ENCODE peak calls at places on chromosomes 13 and 19, in seven cellular contexts. One of them, this sample, is unnamed.
A peak's percentile ranks its signal among the peaks of the same experiment; 100 is the strongest.

GRCh38 chr19:926595-927043 is 784 bp downstream of the ARID3A start:
- DNase-seq in PC-3: peak; percentile 26
- DNase-seq in GM10248: peak; percentile 75
- DNase-seq in neural crest cell: no peak
- DNase-seq in uterus: no peak
- DNase-seq in CD4-positive, alpha-beta T cell: no peak
- DNase-seq in ovary: no peak
- DNase-seq in this sample: peak; percentile 71

GRCh38 chr19:2477141-2477710 is 1.3 kb downstream of the GADD45B start:
- DNase-seq in PC-3: peak; percentile 50
- DNase-seq in ovary: peak; percentile 52
- DNase-seq in CD4-positive, alpha-beta T cell: no peak
- DNase-seq in uterus: peak; percentile 39
- DNase-seq in GM10248: no peak
- DNase-seq in neural crest cell: no peak
- DNase-seq in this sample: no peak

GRCh38 chr19:30049226-30049625 is 107.2 kb downstream of the URI1 start:
- DNase-seq in uterus: no peak
- DNase-seq in ovary: no peak
- DNase-seq in PC-3: no peak
- DNase-seq in CD4-positive, alpha-beta T cell: no peak
- DNase-seq in GM10248: no peak
- DNase-seq in neural crest cell: no peak
- DNase-seq in this sample: no peak

GRCh38 chr13:56713656-56714055 is 427.1 kb upstream of the PRR20A start:
- DNase-seq in neural crest cell: no peak
- DNase-seq in GM10248: no peak
- DNase-seq in CD4-positive, alpha-beta T cell: no peak
- DNase-seq in ovary: no peak
- DNase-seq in PC-3: no peak
- DNase-seq in uterus: no peak
- DNase-seq in this sample: no peak

GRCh38 chr19:31350693-31351211 is 1.5 kb upstream of the TSHZ3 start:
- DNase-seq in GM10248: no peak
- DNase-seq in PC-3: peak; percentile 22
- DNase-seq in CD4-positive, alpha-beta T cell: no peak
- DNase-seq in neural crest cell: peak; percentile 41
- DNase-seq in ovary: peak; percentile 41
- DNase-seq in uterus: peak; percentile 48
- DNase-seq in this sample: no peak

GRCh38 chr13:23766199-23766771 is 122.9 kb downstream of the MIPEP start:
- DNase-seq in neural crest cell: no peak
- DNase-seq in uterus: no peak
- DNase-seq in CD4-positive, alpha-beta T cell: no peak
- DNase-seq in ovary: no peak
- DNase-seq in GM10248: no peak
- DNase-seq in PC-3: no peak
- DNase-seq in this sample: no peak

GRCh38 chr13:39765801-39766463 is 110.5 kb downstream of the COG6 start:
- DNase-seq in ovary: peak; percentile 47
- DNase-seq in GM10248: no peak
- DNase-seq in uterus: peak; percentile 51
- DNase-seq in neural crest cell: no peak
- DNase-seq in PC-3: peak; percentile 40
- DNase-seq in CD4-positive, alpha-beta T cell: no peak
- DNase-seq in this sample: peak; percentile 91

GRCh38 chr19:30635026-30635985 is 263.1 kb downstream of the ZNF536 start:
- DNase-seq in CD4-positive, alpha-beta T cell: no peak
- DNase-seq in ovary: no peak
- DNase-seq in GM10248: no peak
- DNase-seq in uterus: no peak
- DNase-seq in PC-3: no peak
- DNase-seq in neural crest cell: no peak
- DNase-seq in this sample: no peak

GRCh38 chr19:17718988-17719711 is at the start of gene MAP1S:
- DNase-seq in CD4-positive, alpha-beta T cell: peak; percentile 50
- DNase-seq in ovary: no peak
- DNase-seq in uterus: peak; percentile 34
- DNase-seq in neural crest cell: peak; percentile 82
- DNase-seq in PC-3: peak; percentile 47
- DNase-seq in GM10248: peak; percentile 92
- DNase-seq in this sample: peak; percentile 48

GRCh38 chr19:6616011-6616410 is 25.1 kb upstream of the CD70 start:
- DNase-seq in neural crest cell: no peak
- DNase-seq in GM10248: peak; percentile 44
- DNase-seq in CD4-positive, alpha-beta T cell: no peak
- DNase-seq in ovary: no peak
- DNase-seq in uterus: no peak
- DNase-seq in PC-3: peak; percentile 68
- DNase-seq in this sample: peak; percentile 77

GRCh38 chr19:46080561-46080960 is 39.8 kb upstream of the IGFL4 start:
- DNase-seq in PC-3: peak; percentile 50
- DNase-seq in neural crest cell: no peak
- DNase-seq in uterus: peak; percentile 80
- DNase-seq in GM10248: no peak
- DNase-seq in ovary: no peak
- DNase-seq in CD4-positive, alpha-beta T cell: no peak
- DNase-seq in this sample: peak; percentile 79

GRCh38 chr19:32750441-32751055 is 31.0 kb downstream of the TDRD12 start:
- DNase-seq in uterus: no peak
- DNase-seq in neural crest cell: no peak
- DNase-seq in PC-3: no peak
- DNase-seq in ovary: no peak
- DNase-seq in CD4-positive, alpha-beta T cell: no peak
- DNase-seq in GM10248: no peak
- DNase-seq in this sample: peak; percentile 5

GRCh38 chr19:17872251-17873001 is 681 bp downstream of the SLC5A5 start:
- DNase-seq in ovary: no peak
- DNase-seq in uterus: no peak
- DNase-seq in GM10248: no peak
- DNase-seq in neural crest cell: no peak
- DNase-seq in CD4-positive, alpha-beta T cell: no peak
- DNase-seq in PC-3: no peak
- DNase-seq in this sample: no peak

GRCh38 chr19:4373601-4374441 is 26.5 kb downstream of the SH3GL1 start:
- DNase-seq in CD4-positive, alpha-beta T cell: no peak
- DNase-seq in uterus: no peak
- DNase-seq in GM10248: no peak
- DNase-seq in ovary: peak; percentile 23
- DNase-seq in PC-3: no peak
- DNase-seq in neural crest cell: no peak
- DNase-seq in this sample: no peak

GRCh38 chr13:35475960-35476943 is at the start of gene MAB21L1:
- DNase-seq in GM10248: no peak
- DNase-seq in CD4-positive, alpha-beta T cell: no peak
- DNase-seq in neural crest cell: peak; percentile 34
- DNase-seq in uterus: no peak
- DNase-seq in ovary: no peak
- DNase-seq in PC-3: no peak
- DNase-seq in this sample: no peak

GRCh38 chr13:95492044-95492801 is 60.3 kb upstream of the CLDN10 start:
- DNase-seq in GM10248: no peak
- DNase-seq in PC-3: peak; percentile 32
- DNase-seq in neural crest cell: no peak
- DNase-seq in CD4-positive, alpha-beta T cell: no peak
- DNase-seq in uterus: no peak
- DNase-seq in ovary: no peak
- DNase-seq in this sample: peak; percentile 66

GRCh38 chr13:42996584-42996983 is 4.5 kb upstream of the EPSTI1 start:
- DNase-seq in CD4-positive, alpha-beta T cell: no peak
- DNase-seq in neural crest cell: no peak
- DNase-seq in ovary: no peak
- DNase-seq in PC-3: peak; percentile 87
- DNase-seq in GM10248: no peak
- DNase-seq in uterus: no peak
- DNase-seq in this sample: peak; percentile 91

GRCh38 chr13:26220575-26220974 is 1.5 kb downstream of the RNF6 start:
- DNase-seq in uterus: no peak
- DNase-seq in ovary: no peak
- DNase-seq in neural crest cell: no peak
- DNase-seq in PC-3: peak; percentile 49
- DNase-seq in GM10248: no peak
- DNase-seq in CD4-positive, alpha-beta T cell: no peak
- DNase-seq in this sample: peak; percentile 64

GRCh38 chr19:4652075-4652474 is 12.8 kb downstream of the TNFAIP8L1 start:
- DNase-seq in ovary: no peak
- DNase-seq in neural crest cell: no peak
- DNase-seq in CD4-positive, alpha-beta T cell: no peak
- DNase-seq in GM10248: no peak
- DNase-seq in uterus: no peak
- DNase-seq in PC-3: no peak
- DNase-seq in this sample: no peak

GRCh38 chr13:91659583-91660415 is 261.4 kb downstream of the GPC5 start:
- DNase-seq in CD4-positive, alpha-beta T cell: no peak
- DNase-seq in uterus: no peak
- DNase-seq in ovary: no peak
- DNase-seq in neural crest cell: no peak
- DNase-seq in GM10248: no peak
- DNase-seq in PC-3: no peak
- DNase-seq in this sample: no peak

GRCh38 chr19:19632661-19633060 is 4.6 kb upstream of the LPAR2 start:
- DNase-seq in ovary: no peak
- DNase-seq in uterus: no peak
- DNase-seq in GM10248: no peak
- DNase-seq in CD4-positive, alpha-beta T cell: no peak
- DNase-seq in PC-3: no peak
- DNase-seq in neural crest cell: no peak
- DNase-seq in this sample: no peak

GRCh38 chr19:43435775-43436174 is 21.1 kb downstream of the TEX101 start:
- DNase-seq in CD4-positive, alpha-beta T cell: no peak
- DNase-seq in neural crest cell: no peak
- DNase-seq in uterus: no peak
- DNase-seq in ovary: no peak
- DNase-seq in PC-3: no peak
- DNase-seq in GM10248: no peak
- DNase-seq in this sample: no peak
- TF ChIP-seq CTCF in CD4-positive, alpha-beta T cell: no peak
- TF ChIP-seq CTCF in neural crest cell: no peak
- TF ChIP-seq CTCF in uterus: no peak
- TF ChIP-seq CTCF in ovary: no peak
- TF ChIP-seq CTCF in PC-3: no peak
- TF ChIP-seq CTCF in GM10248: no peak
- TF ChIP-seq CTCF in this sample: no peak

DNA sequence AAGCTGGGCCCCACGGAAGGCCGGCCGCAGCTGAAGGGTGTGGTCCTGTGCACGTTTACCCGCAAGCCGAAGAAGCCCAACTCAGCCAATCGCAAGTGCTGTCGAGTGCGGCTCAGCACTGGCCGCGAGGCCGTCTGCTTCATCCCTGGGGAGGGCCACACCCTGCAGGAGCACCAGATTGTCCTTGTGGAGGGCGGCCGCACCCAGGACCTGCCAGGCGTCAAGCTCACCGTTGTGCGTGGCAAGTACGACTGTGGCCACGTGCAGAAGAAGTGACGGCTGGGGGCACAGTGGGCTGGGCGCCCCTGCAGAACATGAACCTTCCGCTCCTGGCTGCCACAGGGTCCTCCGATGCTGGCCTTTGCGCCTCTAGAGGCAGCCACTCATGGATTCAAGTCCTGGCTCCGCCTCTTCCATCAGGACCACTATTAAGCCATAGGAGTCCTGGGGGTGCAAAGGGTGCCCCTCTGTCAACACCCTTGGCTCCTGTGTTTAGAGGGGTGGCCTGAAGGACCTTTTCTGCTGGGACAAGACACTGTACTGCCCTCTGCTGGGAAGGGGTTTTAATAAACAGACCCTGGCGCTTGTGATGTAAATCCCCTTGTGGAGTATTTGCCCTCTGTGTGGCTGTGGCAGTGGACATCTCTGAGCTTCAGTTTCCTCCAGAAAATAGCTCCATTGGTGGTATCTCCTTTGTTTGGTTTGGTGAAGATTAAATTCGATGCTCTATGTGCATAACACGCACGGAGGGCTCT is 1.9 kb downstream of the MRPS12 start:
- DNase-seq in uterus: no peak
- DNase-seq in ovary: no peak
- DNase-seq in GM10248: no peak
- DNase-seq in PC-3: peak; percentile 6
- DNase-seq in CD4-positive, alpha-beta T cell: peak; percentile 16
- DNase-seq in neural crest cell: peak; percentile 45
- DNase-seq in this sample: peak; percentile 30
- TF ChIP-seq CTCF in uterus: no peak
- TF ChIP-seq CTCF in ovary: no peak
- TF ChIP-seq CTCF in GM10248: peak; percentile 36
- TF ChIP-seq CTCF in PC-3: peak; percentile 42
- TF ChIP-seq CTCF in CD4-positive, alpha-beta T cell: peak; percentile 41
- TF ChIP-seq CTCF in neural crest cell: peak; percentile 50
- TF ChIP-seq CTCF in this sample: peak; percentile 27

DNA sequence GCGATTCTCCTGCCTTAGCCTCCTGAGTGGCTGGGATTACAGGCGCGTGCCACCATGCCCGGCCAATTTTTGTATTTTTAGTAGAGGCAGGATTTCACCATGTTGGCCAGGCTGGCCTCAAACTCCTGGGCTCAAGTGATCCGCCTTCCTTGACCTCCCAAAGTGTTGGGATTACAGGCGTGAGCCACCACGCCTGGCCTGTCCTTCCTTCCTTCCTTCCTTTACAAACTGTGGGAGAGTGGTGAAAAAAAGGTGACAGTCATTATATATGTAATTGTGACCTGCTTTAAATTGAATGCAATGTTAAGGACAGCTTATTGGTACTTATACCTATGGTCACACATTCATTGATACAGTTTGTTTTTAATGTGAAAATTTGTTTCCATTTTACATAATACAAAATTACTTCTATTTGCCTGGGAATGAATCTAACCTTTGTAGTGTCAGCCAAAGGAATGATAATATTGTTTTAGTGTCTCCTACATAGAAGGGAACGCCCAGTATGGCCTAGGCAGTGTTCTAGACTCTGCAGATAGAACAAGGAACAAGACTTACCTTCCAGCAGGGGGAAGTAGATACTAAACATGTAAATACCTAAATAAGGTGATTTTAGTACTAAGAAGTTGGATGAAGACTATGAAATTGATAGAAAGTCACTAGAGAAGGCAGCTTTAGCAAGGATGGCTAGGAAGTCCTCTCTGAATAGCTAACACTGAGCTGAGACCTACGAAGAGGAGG is 146.3 kb downstream of the GGACT start:
- DNase-seq in CD4-positive, alpha-beta T cell: no peak
- DNase-seq in uterus: no peak
- DNase-seq in neural crest cell: no peak
- DNase-seq in GM10248: no peak
- DNase-seq in ovary: no peak
- DNase-seq in PC-3: no peak
- DNase-seq in this sample: no peak
- TF ChIP-seq CTCF in CD4-positive, alpha-beta T cell: no peak
- TF ChIP-seq CTCF in uterus: no peak
- TF ChIP-seq CTCF in neural crest cell: no peak
- TF ChIP-seq CTCF in GM10248: no peak
- TF ChIP-seq CTCF in ovary: no peak
- TF ChIP-seq CTCF in PC-3: peak; percentile 18
- TF ChIP-seq CTCF in this sample: no peak

DNA sequence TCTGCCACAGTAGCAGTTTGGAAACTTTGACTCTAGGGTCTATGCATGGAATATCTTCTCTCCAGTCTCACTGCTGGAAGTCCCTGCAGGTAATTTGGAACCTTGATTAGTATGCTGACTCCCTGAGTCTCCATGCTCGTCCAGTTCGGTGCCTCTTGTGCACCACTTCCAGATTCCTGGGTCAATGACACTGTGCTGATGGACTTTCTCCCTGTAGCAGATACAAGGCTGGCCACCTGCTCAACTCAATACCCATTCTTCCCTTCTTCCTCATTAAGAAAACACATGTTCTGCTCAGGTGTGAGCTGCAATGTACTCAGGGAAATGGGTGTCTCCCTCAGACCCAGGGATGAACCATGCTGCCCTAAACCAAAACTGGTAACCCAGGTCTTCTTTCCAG is 99.1 kb downstream of the KL start:
- DNase-seq in CD4-positive, alpha-beta T cell: no peak
- DNase-seq in uterus: no peak
- DNase-seq in GM10248: no peak
- DNase-seq in ovary: no peak
- DNase-seq in PC-3: no peak
- DNase-seq in neural crest cell: no peak
- DNase-seq in this sample: no peak
- TF ChIP-seq CTCF in CD4-positive, alpha-beta T cell: no peak
- TF ChIP-seq CTCF in uterus: no peak
- TF ChIP-seq CTCF in GM10248: no peak
- TF ChIP-seq CTCF in ovary: no peak
- TF ChIP-seq CTCF in PC-3: no peak
- TF ChIP-seq CTCF in neural crest cell: no peak
- TF ChIP-seq CTCF in this sample: no peak